ENCODE peak calls at places on chromosomes 2 and 18, in six cellular contexts. J, S, P, N, A and C are unnamed samples.

GRCh38 chr2:178404380-178404767 is 46.6 kb downstream of the PRKRA start:
- DNase-seq in J (no peak), S (peak), P (no peak), N (no peak), A (peak), C (peak)

GRCh38 chr2:86441789-86442641 is 844 bp downstream of the KDM3A start:
- DNase-seq in J (peak), S (peak), P (peak), N (peak), A (no peak), C (no peak)

GRCh38 chr2:133247613-133248012 is 320.6 kb downstream of the NCKAP5 start:
- DNase-seq in J (no peak), S (no peak), P (no peak), N (no peak), A (no peak), C (no peak)

GRCh38 chr2:51222106-51222505 is 190.2 kb upstream of the NRXN1 start:
- DNase-seq in J (no peak), S (no peak), P (no peak), N (no peak), A (no peak), C (no peak)

GRCh38 chr2:2588777-2589176 is 257.7 kb upstream of the MYT1L start:
- DNase-seq in J (no peak), S (no peak), P (no peak), N (no peak), A (no peak), C (no peak)

GRCh38 chr2:7672027-7672684 is 754.9 kb downstream of the RNF144A start:
- DNase-seq in J (peak), S (peak), P (peak), N (peak), A (no peak), C (no peak)

GRCh38 chr2:69300650-69301049 is 86.4 kb downstream of the GFPT1 start:
- DNase-seq in J (no peak), S (no peak), P (no peak), N (no peak), A (no peak), C (no peak)

GRCh38 chr2:24456610-24457556 is 34.2 kb upstream of the NCOA1 start:
- DNase-seq in J (no peak), S (peak), P (no peak), N (no peak), A (peak), C (peak)

GRCh38 chr2:43218550-43219382 is 7.6 kb downstream of the ZFP36L2 start:
- DNase-seq in J (peak), S (peak), P (peak), N (peak), A (no peak), C (no peak)

GRCh38 chr2:54158311-54158710 is 42.9 kb downstream of the ACYP2 start:
- DNase-seq in J (no peak), S (no peak), P (no peak), N (no peak), A (no peak), C (no peak)
- TF ChIP-seq CTCF in J (no peak), S (no peak), P (no peak), N (no peak), A (no peak), C (no peak)

DNA sequence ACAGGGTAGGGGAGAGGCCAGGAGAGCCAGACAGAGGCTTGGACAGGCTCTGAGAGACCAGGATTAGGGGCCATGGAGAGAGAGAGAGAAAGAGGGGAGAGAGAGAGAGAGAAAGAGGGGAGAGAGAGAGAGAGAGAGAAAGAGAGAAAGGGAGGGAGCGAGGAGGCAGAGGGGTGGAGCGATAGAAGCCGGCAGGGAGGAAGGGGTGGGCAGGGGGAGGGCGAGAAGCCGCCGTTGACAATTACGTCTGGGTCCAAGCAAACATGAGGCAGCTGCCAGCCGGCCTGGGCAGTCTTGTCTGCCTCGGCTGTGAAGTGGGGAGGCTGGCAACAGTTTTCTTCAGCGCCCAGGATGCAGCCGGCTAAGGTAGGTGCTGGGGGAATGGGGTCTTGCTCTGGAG is at the start of gene KCNIP3:
- DNase-seq in J (no peak), S (peak), P (no peak), N (no peak), A (no peak), C (no peak)
- H3K4me3 ChIP-seq in J (no peak), S (peak), P (peak), N (no peak), A (no peak), C (peak)

GRCh38 chr2:222250313-222250712 is 48.5 kb downstream of the PAX3 start:
- DNase-seq in J (no peak), S (no peak), P (no peak), N (no peak), A (no peak), C (no peak)

GRCh38 chr2:222257645-222258044 is 41.2 kb downstream of the PAX3 start:
- DNase-seq in J (no peak), S (no peak), P (no peak), N (no peak), A (no peak), C (no peak)

GRCh38 chr2:222255090-222255489 is 43.7 kb downstream of the PAX3 start:
- DNase-seq in J (no peak), S (no peak), P (no peak), N (no peak), A (no peak), C (no peak)

GRCh38 chr2:222256250-222256649 is 42.5 kb downstream of the PAX3 start:
- DNase-seq in J (no peak), S (no peak), P (no peak), N (no peak), A (no peak), C (no peak)
- TF ChIP-seq CTCF in J (no peak), S (no peak), P (no peak), N (no peak), A (no peak), C (no peak)

GRCh38 chr2:200509608-200510433 is at the start of gene KCTD18:
- DNase-seq in J (peak), S (peak), P (peak), N (peak), A (peak), C (no peak)
- H3K4me3 ChIP-seq in J (peak), S (peak), P (peak), N (peak), A (peak), C (peak)

DNA sequence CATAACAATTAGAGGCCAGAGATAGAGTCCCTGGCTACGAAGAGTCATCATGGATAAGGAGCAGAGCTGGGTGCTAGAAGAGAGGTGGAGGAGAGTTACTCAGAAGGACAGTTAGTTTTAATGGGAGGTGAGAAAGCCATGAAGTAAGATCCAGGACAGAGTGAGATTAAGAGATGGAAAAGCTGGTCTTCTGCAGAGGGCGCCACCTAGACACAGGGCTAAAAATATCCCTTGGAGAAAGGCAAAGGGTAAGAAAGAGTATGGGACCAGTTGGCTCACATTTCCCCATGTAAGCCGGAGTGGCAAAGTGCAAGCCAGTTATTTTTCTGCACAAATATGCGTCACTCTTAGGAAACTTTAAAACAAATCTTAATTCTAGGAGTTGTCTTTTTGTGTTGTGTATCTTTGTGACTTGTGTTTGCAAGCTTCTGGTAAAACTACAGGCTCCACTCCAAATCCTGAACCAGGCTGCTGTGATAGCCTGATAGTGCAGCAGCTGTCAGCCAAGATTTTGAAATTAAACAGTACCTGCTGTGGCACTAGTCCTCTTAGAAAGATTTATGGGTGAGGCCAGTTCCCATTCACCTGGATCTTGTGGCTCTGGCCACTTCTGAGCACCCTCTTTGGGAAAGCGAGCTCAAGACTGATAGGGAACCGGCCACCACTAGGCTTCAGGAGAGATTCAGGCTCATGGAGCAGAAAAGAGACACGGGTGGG is 204.2 kb downstream of the TPGS2 start:
- DNase-seq in J (no peak), S (no peak), P (no peak), N (no peak), A (no peak), C (no peak)
- TF ChIP-seq CTCF in J (no peak), S (peak), P (no peak), N (no peak), A (no peak), C (peak)

GRCh38 chr2:120543899-120544298 is 191.8 kb upstream of the GLI2 start:
- DNase-seq in J (no peak), S (no peak), P (no peak), N (no peak), A (no peak), C (no peak)

GRCh38 chr2:120546865-120547390 is 188.7 kb upstream of the GLI2 start:
- DNase-seq in J (no peak), S (no peak), P (no peak), N (no peak), A (no peak), C (no peak)

GRCh38 chr2:120544522-120544921 is 191.1 kb upstream of the GLI2 start:
- DNase-seq in J (no peak), S (no peak), P (no peak), N (no peak), A (no peak), C (no peak)

GRCh38 chr2:120546077-120546864 is 189.4 kb upstream of the GLI2 start:
- DNase-seq in J (no peak), S (no peak), P (no peak), N (no peak), A (peak), C (no peak)

GRCh38 chr2:120545521-120546076 is 190.1 kb upstream of the GLI2 start:
- DNase-seq in J (no peak), S (no peak), P (no peak), N (no peak), A (no peak), C (no peak)
- H3K4me3 ChIP-seq in J (no peak), S (no peak), P (no peak), N (no peak), A (no peak), C (no peak)

DNA sequence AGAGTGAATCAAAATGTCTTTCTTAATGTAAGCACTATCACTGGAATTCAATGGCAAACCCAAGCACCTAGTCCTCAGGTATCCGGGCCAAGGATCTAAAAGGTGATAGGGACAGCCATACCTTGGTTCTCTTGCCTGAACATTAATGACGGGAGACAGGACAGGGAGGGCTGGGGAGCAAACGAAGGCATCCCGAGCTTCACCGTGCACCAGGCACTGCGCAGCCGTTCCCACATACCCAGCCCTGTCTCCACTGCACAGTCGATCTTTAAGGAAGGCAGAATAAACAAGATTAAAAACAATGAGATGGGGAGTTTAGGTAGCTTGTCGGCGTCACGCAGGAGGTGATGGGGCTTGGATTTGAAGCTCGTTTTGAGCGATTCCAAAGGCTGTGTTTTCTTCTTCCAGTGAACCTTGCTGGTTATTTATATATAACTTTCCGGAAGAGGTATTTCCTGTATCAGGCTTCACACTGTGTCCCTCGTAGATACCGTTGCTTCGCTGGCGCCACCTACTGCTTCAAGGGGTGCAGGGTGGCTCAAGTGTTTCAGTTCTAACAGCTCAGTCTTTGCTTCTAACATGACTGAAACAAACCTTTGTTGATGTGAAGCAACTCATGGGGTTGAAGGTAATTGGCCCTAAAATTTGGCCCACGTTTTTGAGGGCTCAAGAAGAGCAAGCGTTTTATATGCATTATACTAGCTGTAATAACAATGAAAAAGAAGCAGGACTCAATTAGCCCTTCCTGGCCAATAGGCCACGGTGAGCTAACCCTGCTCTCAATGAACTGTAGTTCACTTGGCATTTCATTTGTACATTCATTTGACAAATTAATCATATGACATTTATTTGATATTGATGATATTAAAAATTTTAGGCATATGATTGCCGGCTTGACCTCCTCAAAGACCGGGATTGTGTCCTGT is 77.4 kb downstream of the DCDC2C start:
- DNase-seq in J (peak), S (peak), P (no peak), N (peak), A (no peak), C (peak)
- TF ChIP-seq CTCF in J (peak), S (peak), P (peak), N (peak), A (peak), C (peak)

GRCh38 chr2:45567974-45568789 is 42.9 kb downstream of the SRBD1 start:
- DNase-seq in J (no peak), S (peak), P (no peak), N (no peak), A (no peak), C (no peak)
- H3K4me3 ChIP-seq in J (peak), S (no peak), P (peak), N (peak), A (no peak), C (no peak)

GRCh38 chr2:12321017-12321641 is 395.6 kb upstream of the TRIB2 start:
- DNase-seq in J (no peak), S (peak), P (no peak), N (no peak), A (peak), C (no peak)
- TF ChIP-seq CTCF in J (no peak), S (peak), P (no peak), N (no peak), A (peak), C (peak)

GRCh38 chr18:32021756-32022564 is 3.3 kb downstream of the RNF125 start:
- DNase-seq in J (no peak), S (no peak), P (no peak), N (no peak), A (no peak), C (no peak)

GRCh38 chr18:32018331-32019250 is at the start of gene RNF125:
- DNase-seq in J (peak), S (peak), P (peak), N (peak), A (peak), C (peak)

DNA sequence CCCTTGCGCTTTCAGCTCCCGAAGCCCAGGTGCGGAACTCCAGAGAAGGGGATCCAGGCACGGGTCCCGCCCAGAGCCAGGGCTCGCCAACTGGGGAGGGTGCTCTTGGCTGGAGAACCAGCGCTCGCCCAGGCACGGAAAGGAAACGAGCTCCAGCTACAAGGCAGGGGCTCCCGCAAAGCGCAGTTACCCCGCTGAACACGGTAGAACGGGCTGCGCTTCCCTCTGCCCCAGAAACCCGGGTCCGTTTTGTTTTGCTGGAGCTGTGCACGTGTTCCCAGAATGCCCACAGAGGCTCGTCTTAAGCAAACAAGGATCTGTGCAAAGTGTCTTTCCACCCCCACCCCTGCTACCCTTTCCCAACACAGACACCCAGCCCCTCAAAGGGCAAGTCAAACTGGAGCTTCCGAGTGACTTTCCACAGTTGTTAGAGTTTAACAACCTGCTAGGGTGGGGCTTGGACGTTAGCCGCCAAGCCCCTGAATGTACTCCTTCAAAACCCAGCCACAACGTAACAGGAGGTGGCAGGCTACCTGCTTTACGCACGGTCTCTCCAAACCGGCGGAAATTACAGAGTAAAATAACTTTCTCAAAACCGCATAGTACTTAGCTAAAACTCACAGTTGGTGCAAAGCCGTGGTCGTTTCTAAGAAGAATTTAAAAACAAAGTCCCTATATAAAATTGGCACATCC is 772 bp downstream of the RNF125 start:
- DNase-seq in J (peak), S (peak), P (peak), N (peak), A (no peak), C (peak)
- H3K4me3 ChIP-seq in J (peak), S (peak), P (peak), N (peak), A (peak), C (peak)